ENCODE peak calls at places on chromosomes 6 and 20, in six cellular contexts. Q is PC-9, H is PC-3, S is OCI-LY7, K is hepatocyte, X is SK-N-SH. A is an unnamed sample. For H3K9me2 and H3K79me2, the result is how much of the 10 kb centered on the place peaks cover.

GRCh38 chr6:166989427-166990034 is 9.7 kb upstream of the CEP43 start:
- DNase-seq in Q (no peak), H (peak), S (peak), K (peak), X (peak), A (peak)

GRCh38 chr6:57097596-57097995 is 7.6 kb downstream of the ZNF451 start:
- DNase-seq in Q (no peak), H (no peak), S (no peak), K (no peak), X (no peak), A (no peak)

GRCh38 chr20:48571945-48572589 is 255.7 kb downstream of the PREX1 start:
- DNase-seq in Q (no peak), H (no peak), S (no peak), K (no peak), X (peak), A (no peak)

GRCh38 chr6:53133961-53134360 is 14.7 kb downstream of the GCM1 start:
- DNase-seq in Q (no peak), H (no peak), S (no peak), K (no peak), X (no peak), A (no peak)

GRCh38 chr6:168294901-168295300 is 24.7 kb downstream of the DACT2 start:
- DNase-seq in Q (no peak), H (no peak), S (no peak), K (no peak), X (no peak), A (no peak)

GRCh38 chr6:39806277-39806676 is 14.1 kb downstream of the DAAM2 start:
- DNase-seq in Q (no peak), H (no peak), S (no peak), K (no peak), X (no peak), A (no peak)

GRCh38 chr6:168247456-168248147 is 72.0 kb downstream of the DACT2 start:
- DNase-seq in Q (no peak), H (no peak), S (no peak), K (peak), X (peak), A (peak)

GRCh38 chr6:169344651-169345050 is 91.0 kb upstream of the THBS2 start:
- DNase-seq in Q (no peak), H (no peak), S (no peak), K (no peak), X (no peak), A (no peak)

GRCh38 chr6:71197267-71197666 is 91.3 kb upstream of the OGFRL1 start:
- DNase-seq in Q (no peak), H (peak), S (no peak), K (peak), X (no peak), A (no peak)

GRCh38 chr6:108687921-108688320 is 127.2 kb downstream of the FOXO3 start:
- DNase-seq in Q (no peak), H (no peak), S (no peak), K (no peak), X (no peak), A (no peak)

GRCh38 chr6:103191391-103192093 is 1668.2 kb downstream of the HACE1 start:
- DNase-seq in Q (no peak), H (no peak), S (no peak), K (no peak), X (no peak), A (no peak)

GRCh38 chr20:40702504-40702903 is 13.5 kb upstream of the MAFB start:
- DNase-seq in Q (no peak), H (peak), S (no peak), K (no peak), X (no peak), A (no peak)

GRCh38 chr6:159249752-159250151 is 80.6 kb downstream of the FNDC1 start:
- DNase-seq in Q (no peak), H (no peak), S (no peak), K (no peak), X (no peak), A (no peak)

GRCh38 chr6:52929321-52930164 is 20.0 kb upstream of the GSTA3 start:
- DNase-seq in Q (peak), H (peak), S (no peak), K (peak), X (peak), A (peak)

GRCh38 chr6:158799051-158799792 is 19.9 kb downstream of the EZR start:
- DNase-seq in Q (no peak), H (peak), S (peak), K (peak), X (peak), A (no peak)

GRCh38 chr6:38876470-38876869 is 161.4 kb downstream of the DNAH8 start:
- DNase-seq in Q (no peak), H (no peak), S (no peak), K (no peak), X (no peak), A (no peak)

GRCh38 chr20:37545516-37545915 is 17.8 kb upstream of the BLCAP start:
- DNase-seq in Q (peak), H (peak), S (no peak), K (no peak), X (no peak), A (no peak)

GRCh38 chr20:35771689-35772562 is at the start of gene PHF20:
- DNase-seq in Q (peak), H (peak), S (peak), K (peak), X (peak), A (peak)
- TF ChIP-seq CTCF in Q (no peak), H (no peak), S (no peak), K (no peak), X (no peak), A (no peak)

GRCh38 chr6:20468179-20468578 is 66.1 kb upstream of the CDKAL1 start:
- DNase-seq in Q (no peak), H (no peak), S (no peak), K (no peak), X (no peak), A (no peak)
- H3K9me2 ChIP-seq in Q (under half), H (under half), S (under half), K (under half), X (under half), A (under half)

GRCh38 chr6:122428781-122429180 is 29.3 kb downstream of the HSF2 start:
- DNase-seq in Q (no peak), H (no peak), S (no peak), K (no peak), X (no peak), A (no peak)

GRCh38 chr6:122426597-122426996 is 27.1 kb downstream of the HSF2 start:
- DNase-seq in Q (no peak), H (no peak), S (no peak), K (no peak), X (no peak), A (no peak)

GRCh38 chr6:122422003-122422402 is 22.6 kb downstream of the HSF2 start:
- DNase-seq in Q (peak), H (no peak), S (no peak), K (no peak), X (no peak), A (no peak)

GRCh38 chr6:122422614-122423267 is 23.3 kb downstream of the HSF2 start:
- DNase-seq in Q (peak), H (no peak), S (no peak), K (no peak), X (no peak), A (no peak)

DNA sequence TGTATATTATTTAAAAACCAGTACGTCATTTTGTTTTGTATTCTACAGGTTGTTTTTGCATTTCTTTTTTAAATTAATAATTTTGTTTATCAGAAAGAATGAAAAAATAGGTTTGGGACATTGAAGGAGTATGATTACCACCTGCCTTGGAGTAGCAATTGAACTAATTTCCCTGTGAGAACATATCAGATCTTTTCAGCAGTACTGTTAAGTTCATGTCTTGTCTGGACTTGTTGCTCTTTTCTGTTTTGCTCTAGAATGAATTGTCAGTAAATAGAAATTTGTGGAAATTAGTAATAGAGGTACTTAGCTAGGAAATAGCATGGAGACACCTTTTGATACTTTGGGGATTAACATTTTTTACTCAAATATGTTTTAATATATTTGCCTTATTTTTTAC is 24.3 kb downstream of the HSF2 start:
- DNase-seq in Q (peak), H (no peak), S (no peak), K (no peak), X (no peak), A (no peak)
- H3K79me2 ChIP-seq in Q (under half), H (under half), S (under half), K (under half), X (under half), A (under half)

DNA sequence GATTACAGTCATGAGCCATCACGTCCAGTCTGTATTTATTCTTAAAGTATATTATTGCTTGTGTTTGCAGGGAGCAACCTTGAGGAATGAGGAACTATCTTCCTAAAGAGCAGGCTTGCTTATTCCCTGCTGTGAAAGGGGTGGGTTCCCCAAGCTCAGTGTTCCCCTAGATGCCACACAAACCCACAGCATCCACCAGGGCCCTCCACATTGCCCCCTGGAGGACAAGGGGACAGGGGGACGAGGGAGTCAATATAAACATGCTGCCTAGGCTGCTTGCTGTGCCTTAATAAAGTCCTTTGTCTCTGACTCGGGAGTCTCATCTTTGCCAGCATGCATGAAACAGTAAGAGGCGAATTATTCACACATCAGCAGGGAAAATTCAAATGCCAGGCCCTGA is 8.0 kb upstream of the IDH3B start:
- DNase-seq in Q (no peak), H (no peak), S (no peak), K (no peak), X (no peak), A (no peak)
- TF ChIP-seq CTCF in Q (no peak), H (peak), S (peak), K (no peak), X (peak), A (peak)

DNA sequence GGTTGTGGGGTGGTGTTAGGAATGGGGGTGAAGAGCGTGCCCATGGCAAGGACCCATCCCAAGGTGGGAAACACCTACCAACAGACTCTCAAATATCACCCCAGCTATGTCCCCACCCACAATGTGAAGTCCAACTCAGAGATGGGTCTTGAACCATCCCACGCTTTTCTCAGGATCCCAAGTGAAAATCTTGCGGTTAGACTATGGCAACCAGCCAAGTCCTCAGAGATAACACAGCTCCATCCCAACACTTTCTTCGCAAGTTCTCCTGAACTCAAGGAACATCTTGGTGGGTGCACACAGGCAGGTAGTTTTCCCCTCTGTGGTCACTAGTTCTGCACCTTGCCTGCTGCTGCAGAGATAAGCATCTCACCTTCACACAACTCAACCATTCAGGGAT is 116.0 kb downstream of the CDC5L start:
- DNase-seq in Q (no peak), H (no peak), S (no peak), K (no peak), X (no peak), A (no peak)
- H3K9me2 ChIP-seq in Q (under half), H (under half), S (under half), K (under half), X (under half), A (under half)

GRCh38 chr6:35234901-35235300 is 21.1 kb downstream of the SCUBE3 start:
- DNase-seq in Q (no peak), H (no peak), S (no peak), K (no peak), X (no peak), A (no peak)
- H3K79me2 ChIP-seq in Q (under half), H (under half), S (under half), K (under half), X (under half), A (under half)

GRCh38 chr20:54091120-54091480 is 20.7 kb upstream of the BCAS1 start:
- DNase-seq in Q (no peak), H (no peak), S (no peak), K (no peak), X (no peak), A (no peak)
- TF ChIP-seq CTCF in Q (no peak), H (no peak), S (no peak), K (no peak), X (no peak), A (no peak)

DNA sequence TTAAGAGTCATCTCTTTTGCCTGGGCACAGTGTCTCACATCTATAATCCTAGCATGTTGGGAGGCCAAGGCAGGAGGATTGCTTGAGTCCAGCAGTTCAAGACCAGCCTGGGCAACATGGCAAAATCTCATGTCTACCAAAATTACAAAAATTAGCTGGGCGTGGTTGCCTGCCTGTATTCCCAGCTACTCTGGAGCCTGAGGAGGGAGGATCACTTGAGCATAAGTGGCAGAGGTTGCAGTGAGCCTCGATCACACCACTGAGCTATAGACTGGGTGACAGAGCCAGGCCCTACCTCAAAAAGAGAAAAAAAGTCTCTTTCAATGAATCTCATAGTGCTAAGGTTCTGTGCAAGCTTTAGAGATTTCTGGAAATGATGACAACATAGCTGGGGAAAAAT is 1.5 kb downstream of the HLA-DRB1 start:
- DNase-seq in Q (no peak), H (no peak), S (no peak), K (no peak), X (no peak), A (no peak)
- H3K9me2 ChIP-seq in Q (under half), H (under half), S (under half), K (under half), X (under half), A (under half)